ENCODE peak calls at places on chromosomes 4 and X, in seven cellular contexts. V is NCI-H460; Z is EL; B is stimulated activated CD8-positive, alpha-beta memory T cell treated with anti-CD3 and anti-CD28 coated beads, Interleukin-12 subunit alpha, Interleukin-12 subunit beta, amount 100 ng/mL, for 4 hours; P is left kidney; M is G401; O is amniotic epithelial cell. N is an unnamed sample.

GRCh38 chrX:154490021-154490413 is 412 bp downstream of the SLC10A3 start:
- DNase-seq in V (no peak), Z (peak), B (peak), P (peak), M (no peak), O (peak), N (peak)

GRCh38 chrX:71867680-71868079 is 43.0 kb upstream of the NHSL2 start:
- DNase-seq in V (no peak), Z (no peak), B (no peak), P (no peak), M (no peak), O (no peak), N (no peak)

GRCh38 chr4:26589699-26590098 is 5.8 kb downstream of the TBC1D19 start:
- DNase-seq in V (no peak), Z (no peak), B (no peak), P (no peak), M (no peak), O (no peak), N (no peak)

GRCh38 chr4:165813606-165814005 is 59.4 kb upstream of the TLL1 start:
- DNase-seq in V (no peak), Z (no peak), B (no peak), P (no peak), M (no peak), O (peak), N (no peak)

GRCh38 chr4:4457803-4458550 is 71.1 kb downstream of the NSG1 start:
- DNase-seq in V (no peak), Z (peak), B (no peak), P (no peak), M (no peak), O (peak), N (no peak)

GRCh38 chr4:5747746-5748365 is 36.9 kb downstream of the EVC start:
- DNase-seq in V (no peak), Z (peak), B (no peak), P (peak), M (peak), O (peak), N (no peak)

GRCh38 chr4:151933122-151933827 is 172.5 kb upstream of the GATB start:
- DNase-seq in V (no peak), Z (no peak), B (no peak), P (no peak), M (peak), O (no peak), N (no peak)

GRCh38 chrX:39682778-39683177 is 415.0 kb downstream of the BCOR start:
- DNase-seq in V (no peak), Z (no peak), B (no peak), P (no peak), M (no peak), O (no peak), N (no peak)

GRCh38 chrX:149641832-149642231 is 10.2 kb upstream of the TMEM185A start:
- DNase-seq in V (no peak), Z (peak), B (no peak), P (no peak), M (no peak), O (no peak), N (no peak)